ENCODE peak calls at places on chromosome 6, in ten cellular contexts. One of them, this sample, is unnamed.

GRCh38 chr6:92848459-92848858 is 570.9 kb downstream of the EPHA7 start:
- ATAC-seq in lower lobe of right lung: no peak
- ATAC-seq in naive thymus-derived CD8-positive, alpha-beta T cell: no peak
- ATAC-seq in IMR-90: no peak
- ATAC-seq in activated T-cell treated with anti-CD3 and anti-CD28 coated beads, Interleukin-2, amount 50 U/mL, for 72 hours: no peak
- ATAC-seq in DND-41: no peak
- ATAC-seq in left lung: no peak
- ATAC-seq in left lobe of liver: no peak
- ATAC-seq in HepG2: no peak
- ATAC-seq in foreskin keratinocyte: no peak
- ATAC-seq in this sample: no peak

GRCh38 chr6:4179960-4180652 is 44.7 kb upstream of the ECI2 start:
- ATAC-seq in HepG2: no peak
- ATAC-seq in lower lobe of right lung: no peak
- ATAC-seq in DND-41: no peak
- ATAC-seq in IMR-90: peak
- ATAC-seq in naive thymus-derived CD8-positive, alpha-beta T cell: no peak
- ATAC-seq in left lung: no peak
- ATAC-seq in left lobe of liver: no peak
- ATAC-seq in foreskin keratinocyte: no peak
- ATAC-seq in activated T-cell treated with anti-CD3 and anti-CD28 coated beads, Interleukin-2, amount 50 U/mL, for 72 hours: no peak
- ATAC-seq in this sample: no peak

GRCh38 chr6:137423444-137424168 is 70.6 kb downstream of the OLIG3 start:
- ATAC-seq in foreskin keratinocyte: no peak
- ATAC-seq in IMR-90: no peak
- ATAC-seq in naive thymus-derived CD8-positive, alpha-beta T cell: no peak
- ATAC-seq in activated T-cell treated with anti-CD3 and anti-CD28 coated beads, Interleukin-2, amount 50 U/mL, for 72 hours: no peak
- ATAC-seq in left lobe of liver: no peak
- ATAC-seq in lower lobe of right lung: no peak
- ATAC-seq in left lung: no peak
- ATAC-seq in HepG2: no peak
- ATAC-seq in DND-41: no peak
- ATAC-seq in this sample: no peak

GRCh38 chr6:33392979-33393378 is 1.4 kb downstream of the KIFC1 start:
- ATAC-seq in lower lobe of right lung: no peak
- ATAC-seq in foreskin keratinocyte: no peak
- ATAC-seq in IMR-90: no peak
- ATAC-seq in HepG2: no peak
- ATAC-seq in DND-41: no peak
- ATAC-seq in left lung: no peak
- ATAC-seq in naive thymus-derived CD8-positive, alpha-beta T cell: no peak
- ATAC-seq in left lobe of liver: no peak
- ATAC-seq in activated T-cell treated with anti-CD3 and anti-CD28 coated beads, Interleukin-2, amount 50 U/mL, for 72 hours: no peak
- ATAC-seq in this sample: no peak

GRCh38 chr6:57313711-57314471 is 3.5 kb upstream of the PRIM2 start:
- ATAC-seq in left lung: peak
- ATAC-seq in lower lobe of right lung: peak
- ATAC-seq in DND-41: no peak
- ATAC-seq in IMR-90: peak
- ATAC-seq in naive thymus-derived CD8-positive, alpha-beta T cell: no peak
- ATAC-seq in foreskin keratinocyte: peak
- ATAC-seq in activated T-cell treated with anti-CD3 and anti-CD28 coated beads, Interleukin-2, amount 50 U/mL, for 72 hours: no peak
- ATAC-seq in left lobe of liver: no peak
- ATAC-seq in HepG2: no peak
- ATAC-seq in this sample: no peak

GRCh38 chr6:144340541-144341371 is 55.6 kb downstream of the UTRN start:
- ATAC-seq in left lobe of liver: peak
- ATAC-seq in HepG2: peak
- ATAC-seq in foreskin keratinocyte: peak
- ATAC-seq in activated T-cell treated with anti-CD3 and anti-CD28 coated beads, Interleukin-2, amount 50 U/mL, for 72 hours: no peak
- ATAC-seq in lower lobe of right lung: no peak
- ATAC-seq in naive thymus-derived CD8-positive, alpha-beta T cell: no peak
- ATAC-seq in left lung: peak
- ATAC-seq in IMR-90: no peak
- ATAC-seq in DND-41: no peak
- ATAC-seq in this sample: no peak

GRCh38 chr6:109389650-109390274 is 7.5 kb upstream of the CD164 start:
- ATAC-seq in activated T-cell treated with anti-CD3 and anti-CD28 coated beads, Interleukin-2, amount 50 U/mL, for 72 hours: no peak
- ATAC-seq in HepG2: no peak
- ATAC-seq in left lobe of liver: no peak
- ATAC-seq in IMR-90: no peak
- ATAC-seq in foreskin keratinocyte: no peak
- ATAC-seq in naive thymus-derived CD8-positive, alpha-beta T cell: no peak
- ATAC-seq in left lung: no peak
- ATAC-seq in DND-41: no peak
- ATAC-seq in lower lobe of right lung: no peak
- ATAC-seq in this sample: no peak

GRCh38 chr6:16704706-16705402 is 56.4 kb downstream of the ATXN1 start:
- ATAC-seq in foreskin keratinocyte: peak
- ATAC-seq in naive thymus-derived CD8-positive, alpha-beta T cell: no peak
- ATAC-seq in HepG2: peak
- ATAC-seq in activated T-cell treated with anti-CD3 and anti-CD28 coated beads, Interleukin-2, amount 50 U/mL, for 72 hours: peak
- ATAC-seq in left lung: peak
- ATAC-seq in lower lobe of right lung: peak
- ATAC-seq in IMR-90: peak
- ATAC-seq in DND-41: no peak
- ATAC-seq in left lobe of liver: no peak
- ATAC-seq in this sample: peak

GRCh38 chr6:56714273-56714672 is 71.6 kb upstream of the DST start:
- ATAC-seq in DND-41: no peak
- ATAC-seq in left lung: peak
- ATAC-seq in naive thymus-derived CD8-positive, alpha-beta T cell: no peak
- ATAC-seq in activated T-cell treated with anti-CD3 and anti-CD28 coated beads, Interleukin-2, amount 50 U/mL, for 72 hours: no peak
- ATAC-seq in left lobe of liver: no peak
- ATAC-seq in foreskin keratinocyte: peak
- ATAC-seq in HepG2: peak
- ATAC-seq in lower lobe of right lung: peak
- ATAC-seq in IMR-90: peak
- ATAC-seq in this sample: no peak

GRCh38 chr6:163532526-163533078 is 118.1 kb downstream of the QKI start:
- ATAC-seq in foreskin keratinocyte: no peak
- ATAC-seq in left lobe of liver: peak
- ATAC-seq in naive thymus-derived CD8-positive, alpha-beta T cell: no peak
- ATAC-seq in lower lobe of right lung: no peak
- ATAC-seq in HepG2: no peak
- ATAC-seq in DND-41: no peak
- ATAC-seq in IMR-90: no peak
- ATAC-seq in left lung: no peak
- ATAC-seq in activated T-cell treated with anti-CD3 and anti-CD28 coated beads, Interleukin-2, amount 50 U/mL, for 72 hours: no peak
- ATAC-seq in this sample: no peak

GRCh38 chr6:52359403-52359802 is 2.5 kb upstream of the PAQR8 start:
- ATAC-seq in left lung: no peak
- ATAC-seq in activated T-cell treated with anti-CD3 and anti-CD28 coated beads, Interleukin-2, amount 50 U/mL, for 72 hours: no peak
- ATAC-seq in foreskin keratinocyte: no peak
- ATAC-seq in naive thymus-derived CD8-positive, alpha-beta T cell: no peak
- ATAC-seq in DND-41: no peak
- ATAC-seq in lower lobe of right lung: no peak
- ATAC-seq in IMR-90: no peak
- ATAC-seq in left lobe of liver: no peak
- ATAC-seq in HepG2: no peak
- ATAC-seq in this sample: no peak

GRCh38 chr6:143098054-143098673 is 37.5 kb downstream of the AIG1 start:
- ATAC-seq in lower lobe of right lung: peak
- ATAC-seq in activated T-cell treated with anti-CD3 and anti-CD28 coated beads, Interleukin-2, amount 50 U/mL, for 72 hours: no peak
- ATAC-seq in HepG2: no peak
- ATAC-seq in left lobe of liver: peak
- ATAC-seq in left lung: peak
- ATAC-seq in IMR-90: no peak
- ATAC-seq in foreskin keratinocyte: no peak
- ATAC-seq in DND-41: no peak
- ATAC-seq in naive thymus-derived CD8-positive, alpha-beta T cell: peak
- ATAC-seq in this sample: peak

GRCh38 chr6:130524552-130524951 is 158.7 kb downstream of the TMEM200A start:
- ATAC-seq in foreskin keratinocyte: no peak
- ATAC-seq in IMR-90: no peak
- ATAC-seq in naive thymus-derived CD8-positive, alpha-beta T cell: peak
- ATAC-seq in left lobe of liver: no peak
- ATAC-seq in left lung: no peak
- ATAC-seq in HepG2: no peak
- ATAC-seq in DND-41: peak
- ATAC-seq in activated T-cell treated with anti-CD3 and anti-CD28 coated beads, Interleukin-2, amount 50 U/mL, for 72 hours: peak
- ATAC-seq in lower lobe of right lung: no peak
- ATAC-seq in this sample: no peak

GRCh38 chr6:13681305-13682061 is 30.2 kb downstream of the RANBP9 start:
- ATAC-seq in left lung: no peak
- ATAC-seq in IMR-90: no peak
- ATAC-seq in DND-41: peak
- ATAC-seq in HepG2: no peak
- ATAC-seq in lower lobe of right lung: no peak
- ATAC-seq in naive thymus-derived CD8-positive, alpha-beta T cell: peak
- ATAC-seq in activated T-cell treated with anti-CD3 and anti-CD28 coated beads, Interleukin-2, amount 50 U/mL, for 72 hours: peak
- ATAC-seq in left lobe of liver: no peak
- ATAC-seq in foreskin keratinocyte: no peak
- ATAC-seq in this sample: peak

GRCh38 chr6:161164182-161164625 is 109.7 kb downstream of the AGPAT4 start:
- ATAC-seq in left lobe of liver: no peak
- ATAC-seq in naive thymus-derived CD8-positive, alpha-beta T cell: no peak
- ATAC-seq in DND-41: no peak
- ATAC-seq in HepG2: no peak
- ATAC-seq in activated T-cell treated with anti-CD3 and anti-CD28 coated beads, Interleukin-2, amount 50 U/mL, for 72 hours: no peak
- ATAC-seq in IMR-90: no peak
- ATAC-seq in lower lobe of right lung: no peak
- ATAC-seq in left lung: no peak
- ATAC-seq in foreskin keratinocyte: no peak
- ATAC-seq in this sample: no peak

GRCh38 chr6:135390450-135390849 is 107.1 kb downstream of the AHI1 start:
- ATAC-seq in foreskin keratinocyte: no peak
- ATAC-seq in activated T-cell treated with anti-CD3 and anti-CD28 coated beads, Interleukin-2, amount 50 U/mL, for 72 hours: peak
- ATAC-seq in lower lobe of right lung: no peak
- ATAC-seq in naive thymus-derived CD8-positive, alpha-beta T cell: no peak
- ATAC-seq in IMR-90: no peak
- ATAC-seq in left lung: no peak
- ATAC-seq in HepG2: no peak
- ATAC-seq in DND-41: no peak
- ATAC-seq in left lobe of liver: no peak
- ATAC-seq in this sample: peak

GRCh38 chr6:158388727-158389126 is 76.5 kb downstream of the TULP4 start:
- ATAC-seq in foreskin keratinocyte: no peak
- ATAC-seq in IMR-90: no peak
- ATAC-seq in HepG2: no peak
- ATAC-seq in naive thymus-derived CD8-positive, alpha-beta T cell: no peak
- ATAC-seq in left lobe of liver: no peak
- ATAC-seq in activated T-cell treated with anti-CD3 and anti-CD28 coated beads, Interleukin-2, amount 50 U/mL, for 72 hours: peak
- ATAC-seq in DND-41: no peak
- ATAC-seq in lower lobe of right lung: no peak
- ATAC-seq in left lung: no peak
- ATAC-seq in this sample: peak

GRCh38 chr6:6660339-6661045 is 72.0 kb downstream of the LY86 start:
- ATAC-seq in activated T-cell treated with anti-CD3 and anti-CD28 coated beads, Interleukin-2, amount 50 U/mL, for 72 hours: no peak
- ATAC-seq in lower lobe of right lung: no peak
- ATAC-seq in IMR-90: no peak
- ATAC-seq in left lobe of liver: no peak
- ATAC-seq in HepG2: no peak
- ATAC-seq in naive thymus-derived CD8-positive, alpha-beta T cell: no peak
- ATAC-seq in DND-41: no peak
- ATAC-seq in left lung: no peak
- ATAC-seq in foreskin keratinocyte: no peak
- ATAC-seq in this sample: no peak

GRCh38 chr6:160428818-160429744 is 80.9 kb downstream of the SLC22A3 start:
- ATAC-seq in left lung: no peak
- ATAC-seq in DND-41: no peak
- ATAC-seq in activated T-cell treated with anti-CD3 and anti-CD28 coated beads, Interleukin-2, amount 50 U/mL, for 72 hours: no peak
- ATAC-seq in HepG2: no peak
- ATAC-seq in lower lobe of right lung: no peak
- ATAC-seq in left lobe of liver: no peak
- ATAC-seq in naive thymus-derived CD8-positive, alpha-beta T cell: no peak
- ATAC-seq in IMR-90: no peak
- ATAC-seq in foreskin keratinocyte: no peak
- ATAC-seq in this sample: no peak

This sample was measured in activated T-helper 17 cell treated with anti-CD3 and anti-CD28 coated beads, Interleukin-2, amount 50 U/mL, for 72 hours.